ENCODE peak calls at places on chromosomes 16 and 17, in seven cellular contexts. One of them, this sample, is unnamed.

GRCh38 chr17:57033296-57033695 is 51.8 kb upstream of the AKAP1 start:
- DNase-seq in IMR-90: no peak
- DNase-seq in mesendoderm: no peak
- DNase-seq in mesenchymal stem cell: no peak
- DNase-seq in H1: no peak
- DNase-seq in trophoblast cell: peak; percentile 52
- DNase-seq in H9: no peak
- DNase-seq in this sample: no peak

GRCh38 chr16:66619036-66619435 is 14.5 kb downstream of the CMTM3 start:
- DNase-seq in IMR-90: peak; percentile 59
- DNase-seq in mesendoderm: no peak
- DNase-seq in mesenchymal stem cell: no peak
- DNase-seq in H1: no peak
- DNase-seq in trophoblast cell: no peak
- DNase-seq in H9: no peak
- DNase-seq in this sample: no peak

GRCh38 chr17:58301504-58302150 is 20.9 kb upstream of the MPO start:
- DNase-seq in IMR-90: no peak
- DNase-seq in mesendoderm: no peak
- DNase-seq in mesenchymal stem cell: no peak
- DNase-seq in H1: no peak
- DNase-seq in trophoblast cell: no peak
- DNase-seq in H9: no peak
- DNase-seq in this sample: no peak

GRCh38 chr16:78244131-78244899 is 144.9 kb downstream of the WWOX start:
- DNase-seq in IMR-90: no peak
- DNase-seq in mesendoderm: peak; percentile 73
- DNase-seq in mesenchymal stem cell: no peak
- DNase-seq in H1: no peak
- DNase-seq in trophoblast cell: peak; percentile 68
- DNase-seq in H9: no peak
- DNase-seq in this sample: no peak

GRCh38 chr16:46573008-46573833 is 48.0 kb downstream of the SHCBP1 start:
- DNase-seq in IMR-90: peak; percentile 52
- DNase-seq in mesendoderm: peak; percentile 77
- DNase-seq in mesenchymal stem cell: peak; percentile 75
- DNase-seq in H1: no peak
- DNase-seq in trophoblast cell: peak; percentile 89
- DNase-seq in H9: peak; percentile 41
- DNase-seq in this sample: no peak

GRCh38 chr17:29615492-29616299 is 7.0 kb downstream of the CORO6 start:
- DNase-seq in IMR-90: peak; percentile 55
- DNase-seq in mesendoderm: peak; percentile 89
- DNase-seq in mesenchymal stem cell: peak; percentile 85
- DNase-seq in H1: no peak
- DNase-seq in trophoblast cell: peak; percentile 95
- DNase-seq in H9: peak; percentile 94
- DNase-seq in this sample: peak; percentile 83

GRCh38 chr17:72411124-72411563 is 290.3 kb downstream of the SOX9 start:
- DNase-seq in IMR-90: no peak
- DNase-seq in mesendoderm: no peak
- DNase-seq in mesenchymal stem cell: no peak
- DNase-seq in H1: no peak
- DNase-seq in trophoblast cell: peak; percentile 60
- DNase-seq in H9: no peak
- DNase-seq in this sample: no peak

GRCh38 chr17:34235389-34236028 is 19.6 kb upstream of the CCL2 start:
- DNase-seq in IMR-90: peak; percentile 65
- DNase-seq in mesendoderm: peak; percentile 80
- DNase-seq in mesenchymal stem cell: no peak
- DNase-seq in H1: no peak
- DNase-seq in trophoblast cell: peak; percentile 11
- DNase-seq in H9: no peak
- DNase-seq in this sample: no peak

GRCh38 chr16:84548508-84548907 is 44.0 kb upstream of the MEAK7 start:
- DNase-seq in IMR-90: no peak
- DNase-seq in mesendoderm: peak; percentile 69
- DNase-seq in mesenchymal stem cell: no peak
- DNase-seq in H1: no peak
- DNase-seq in trophoblast cell: no peak
- DNase-seq in H9: no peak
- DNase-seq in this sample: no peak

GRCh38 chr17:43830510-43831145 is 2.3 kb downstream of the MPP3 start:
- DNase-seq in IMR-90: no peak
- DNase-seq in mesendoderm: peak; percentile 6
- DNase-seq in mesenchymal stem cell: no peak
- DNase-seq in H1: no peak
- DNase-seq in trophoblast cell: peak; percentile 20
- DNase-seq in H9: no peak
- DNase-seq in this sample: no peak

GRCh38 chr17:8963665-8964258 is 1.7 kb downstream of the PIK3R5 start:
- DNase-seq in IMR-90: no peak
- DNase-seq in mesendoderm: no peak
- DNase-seq in mesenchymal stem cell: no peak
- DNase-seq in H1: no peak
- DNase-seq in trophoblast cell: no peak
- DNase-seq in H9: no peak
- DNase-seq in this sample: peak; percentile 35

GRCh38 chr16:11972128-11972527 is 4.4 kb upstream of the SNX29 start:
- DNase-seq in IMR-90: no peak
- DNase-seq in mesendoderm: peak; percentile 47
- DNase-seq in mesenchymal stem cell: peak; percentile 33
- DNase-seq in H1: no peak
- DNase-seq in trophoblast cell: peak; percentile 52
- DNase-seq in H9: no peak
- DNase-seq in this sample: no peak

GRCh38 chr17:39239640-39240314 is 14.0 kb upstream of the STAC2 start:
- DNase-seq in IMR-90: no peak
- DNase-seq in mesendoderm: peak; percentile 79
- DNase-seq in mesenchymal stem cell: no peak
- DNase-seq in H1: no peak
- DNase-seq in trophoblast cell: peak; percentile 83
- DNase-seq in H9: peak; percentile 95
- DNase-seq in this sample: no peak

GRCh38 chr17:13079010-13079409 is 61.2 kb upstream of the ELAC2 start:
- DNase-seq in IMR-90: no peak
- DNase-seq in mesendoderm: no peak
- DNase-seq in mesenchymal stem cell: no peak
- DNase-seq in H1: no peak
- DNase-seq in trophoblast cell: no peak
- DNase-seq in H9: no peak
- DNase-seq in this sample: no peak

GRCh38 chr16:65666132-65666869 is 544.4 kb upstream of the CDH11 start:
- DNase-seq in IMR-90: no peak
- DNase-seq in mesendoderm: no peak
- DNase-seq in mesenchymal stem cell: no peak
- DNase-seq in H1: no peak
- DNase-seq in trophoblast cell: no peak
- DNase-seq in H9: peak; percentile 34
- DNase-seq in this sample: no peak

GRCh38 chr17:81129289-81129688 is 36.0 kb upstream of the PVALEF start:
- DNase-seq in IMR-90: no peak
- DNase-seq in mesendoderm: no peak
- DNase-seq in mesenchymal stem cell: no peak
- DNase-seq in H1: no peak
- DNase-seq in trophoblast cell: no peak
- DNase-seq in H9: no peak
- DNase-seq in this sample: no peak

GRCh38 chr16:6645758-6646423 is 686.8 kb upstream of the RBFOX1 start:
- DNase-seq in IMR-90: no peak
- DNase-seq in mesendoderm: no peak
- DNase-seq in mesenchymal stem cell: no peak
- DNase-seq in H1: no peak
- DNase-seq in trophoblast cell: no peak
- DNase-seq in H9: no peak
- DNase-seq in this sample: no peak

GRCh38 chr16:2956566-2956956 is 7.5 kb upstream of the KREMEN2 start:
- DNase-seq in IMR-90: no peak
- DNase-seq in mesendoderm: no peak
- DNase-seq in mesenchymal stem cell: no peak
- DNase-seq in H1: no peak
- DNase-seq in trophoblast cell: no peak
- DNase-seq in H9: peak; percentile 31
- DNase-seq in this sample: no peak

GRCh38 chr17:39563476-39563875 is 44.2 kb downstream of the NEUROD2 start:
- DNase-seq in IMR-90: no peak
- DNase-seq in mesendoderm: peak; percentile 65
- DNase-seq in mesenchymal stem cell: no peak
- DNase-seq in H1: no peak
- DNase-seq in trophoblast cell: no peak
- DNase-seq in H9: peak; percentile 79
- DNase-seq in this sample: peak; percentile 27

GRCh38 chr16:29820271-29820701 is at the start of gene MVP:
- DNase-seq in IMR-90: peak; percentile 57
- DNase-seq in mesendoderm: no peak
- DNase-seq in mesenchymal stem cell: peak; percentile 72
- DNase-seq in H1: no peak
- DNase-seq in trophoblast cell: peak; percentile 71
- DNase-seq in H9: no peak
- DNase-seq in this sample: no peak

GRCh38 chr17:42153919-42154491 is 784 bp downstream of the RAB5C start:
- DNase-seq in IMR-90: peak; percentile 29
- DNase-seq in mesendoderm: peak; percentile 51
- DNase-seq in mesenchymal stem cell: peak; percentile 69
- DNase-seq in H1: no peak
- DNase-seq in trophoblast cell: peak; percentile 29
- DNase-seq in H9: no peak
- DNase-seq in this sample: no peak

GRCh38 chr16:74521691-74522090 is 85.2 kb downstream of the GLG1 start:
- DNase-seq in IMR-90: peak; percentile 35
- DNase-seq in mesendoderm: peak; percentile 32
- DNase-seq in mesenchymal stem cell: peak; percentile 72
- DNase-seq in H1: no peak
- DNase-seq in trophoblast cell: no peak
- DNase-seq in H9: no peak
- DNase-seq in this sample: no peak

GRCh38 chr17:81027038-81027437 is 7.9 kb upstream of the BAIAP2 start:
- DNase-seq in IMR-90: no peak
- DNase-seq in mesendoderm: no peak
- DNase-seq in mesenchymal stem cell: no peak
- DNase-seq in H1: no peak
- DNase-seq in trophoblast cell: no peak
- DNase-seq in H9: no peak
- DNase-seq in this sample: no peak

GRCh38 chr17:76535788-76536510 is 1.6 kb downstream of the CYGB start:
- DNase-seq in IMR-90: no peak
- DNase-seq in mesendoderm: no peak
- DNase-seq in mesenchymal stem cell: no peak
- DNase-seq in H1: no peak
- DNase-seq in trophoblast cell: no peak
- DNase-seq in H9: no peak
- DNase-seq in this sample: no peak

GRCh38 chr17:75406222-75406615 is 741 bp upstream of the GRB2 start:
- DNase-seq in IMR-90: no peak
- DNase-seq in mesendoderm: no peak
- DNase-seq in mesenchymal stem cell: no peak
- DNase-seq in H1: no peak
- DNase-seq in trophoblast cell: no peak
- DNase-seq in H9: peak; percentile 26
- DNase-seq in this sample: no peak

GRCh38 chr17:51059781-51060180 is 60.9 kb downstream of the SPAG9 start:
- DNase-seq in IMR-90: peak; percentile 70
- DNase-seq in mesendoderm: no peak
- DNase-seq in mesenchymal stem cell: peak; percentile 23
- DNase-seq in H1: no peak
- DNase-seq in trophoblast cell: peak; percentile 87
- DNase-seq in H9: no peak
- DNase-seq in this sample: no peak

GRCh38 chr17:72952641-72953313 is 139.7 kb downstream of the SLC39A11 start:
- DNase-seq in IMR-90: no peak
- DNase-seq in mesendoderm: peak; percentile 77
- DNase-seq in mesenchymal stem cell: peak; percentile 5
- DNase-seq in H1: no peak
- DNase-seq in trophoblast cell: peak; percentile 16
- DNase-seq in H9: peak; percentile 50
- DNase-seq in this sample: no peak

DNA sequence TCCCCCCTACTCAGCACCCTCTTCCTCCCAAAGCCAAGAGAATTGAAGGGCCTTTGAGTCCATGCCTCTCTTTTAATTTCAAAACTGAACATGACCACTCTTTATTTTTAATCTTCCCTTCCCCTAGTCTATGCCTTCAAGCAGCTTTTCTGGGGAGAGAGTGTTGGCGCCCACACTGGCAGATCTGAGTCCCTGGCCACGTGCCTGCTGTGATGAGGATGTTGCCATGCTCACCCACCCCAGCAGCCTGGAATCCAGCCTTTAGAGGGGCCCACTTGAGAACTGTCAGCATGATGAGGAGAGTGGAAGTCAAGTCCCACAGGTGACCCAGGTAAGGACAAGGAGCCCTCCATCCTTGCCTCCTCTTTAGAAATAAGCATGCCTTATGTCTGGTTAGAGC is 20.3 kb upstream of the CACNG3 start:
- DNase-seq in IMR-90: no peak
- DNase-seq in mesendoderm: no peak
- DNase-seq in mesenchymal stem cell: no peak
- DNase-seq in H1: no peak
- DNase-seq in trophoblast cell: no peak
- DNase-seq in H9: no peak
- DNase-seq in this sample: no peak
- H2BK5ac ChIP-seq in IMR-90: no peak overlapping the region
- H2BK5ac ChIP-seq in mesendoderm: no peak overlapping the region
- H2BK5ac ChIP-seq in mesenchymal stem cell: no peak overlapping the region
- H2BK5ac ChIP-seq in H1: no peak overlapping the region
- H2BK5ac ChIP-seq in trophoblast cell: no peak overlapping the region
- H2BK5ac ChIP-seq in H9: no peak overlapping the region
- H2BK5ac ChIP-seq in this sample: no peak overlapping the region

GRCh38 chr16:87333581-87334331 is 16.6 kb upstream of the C16orf95 start:
- DNase-seq in IMR-90: no peak
- DNase-seq in mesendoderm: no peak
- DNase-seq in mesenchymal stem cell: no peak
- DNase-seq in H1: no peak
- DNase-seq in trophoblast cell: no peak
- DNase-seq in H9: no peak
- DNase-seq in this sample: no peak
- H2BK5ac ChIP-seq in IMR-90: no peak overlapping the region
- H2BK5ac ChIP-seq in mesendoderm: no peak overlapping the region
- H2BK5ac ChIP-seq in mesenchymal stem cell: no peak overlapping the region
- H2BK5ac ChIP-seq in H1: no peak overlapping the region
- H2BK5ac ChIP-seq in trophoblast cell: no peak overlapping the region
- H2BK5ac ChIP-seq in H9: no peak overlapping the region
- H2BK5ac ChIP-seq in this sample: no peak overlapping the region

GRCh38 chr16:49937886-49938285 is 82.0 kb upstream of the ZNF423 start:
- DNase-seq in IMR-90: no peak
- DNase-seq in mesendoderm: no peak
- DNase-seq in mesenchymal stem cell: no peak
- DNase-seq in H1: no peak
- DNase-seq in trophoblast cell: no peak
- DNase-seq in H9: no peak
- DNase-seq in this sample: no peak
- H2BK5ac ChIP-seq in IMR-90: no peak overlapping the region
- H2BK5ac ChIP-seq in mesendoderm: no peak overlapping the region
- H2BK5ac ChIP-seq in mesenchymal stem cell: no peak overlapping the region
- H2BK5ac ChIP-seq in H1: no peak overlapping the region
- H2BK5ac ChIP-seq in trophoblast cell: no peak overlapping the region
- H2BK5ac ChIP-seq in H9: no peak overlapping the region
- H2BK5ac ChIP-seq in this sample: no peak overlapping the region

GRCh38 chr16:81201267-81201666 is 37.2 kb upstream of the BCO1 start:
- DNase-seq in IMR-90: peak; percentile 10
- DNase-seq in mesendoderm: no peak
- DNase-seq in mesenchymal stem cell: no peak
- DNase-seq in H1: no peak
- DNase-seq in trophoblast cell: no peak
- DNase-seq in H9: no peak
- DNase-seq in this sample: no peak

GRCh38 chr16:81195907-81196534 is 42.5 kb upstream of the BCO1 start:
- DNase-seq in IMR-90: no peak
- DNase-seq in mesendoderm: no peak
- DNase-seq in mesenchymal stem cell: no peak
- DNase-seq in H1: no peak
- DNase-seq in trophoblast cell: no peak
- DNase-seq in H9: no peak
- DNase-seq in this sample: no peak

GRCh38 chr16:81198635-81199034 is 39.9 kb upstream of the BCO1 start:
- DNase-seq in IMR-90: no peak
- DNase-seq in mesendoderm: no peak
- DNase-seq in mesenchymal stem cell: peak; percentile 19
- DNase-seq in H1: no peak
- DNase-seq in trophoblast cell: no peak
- DNase-seq in H9: peak; percentile 36
- DNase-seq in this sample: no peak
- H2BK5ac ChIP-seq in IMR-90: no peak overlapping the region
- H2BK5ac ChIP-seq in mesendoderm: no peak overlapping the region
- H2BK5ac ChIP-seq in mesenchymal stem cell: no peak overlapping the region
- H2BK5ac ChIP-seq in H1: no peak overlapping the region
- H2BK5ac ChIP-seq in trophoblast cell: no peak overlapping the region
- H2BK5ac ChIP-seq in H9: no peak overlapping the region
- H2BK5ac ChIP-seq in this sample: no peak overlapping the region

This sample was measured in neuronal stem cell.